ENCODE peak calls at places on chromosome 16, in four cellular contexts. One of them, this sample, is unnamed.

GRCh38 chr16:30896890-30897730 is 696 bp downstream of the CTF1 start:
- DNase-seq in HepG2: peak; percentile 87
- DNase-seq in upper lobe of left lung: peak; percentile 94
- DNase-seq in stomach: peak; percentile 92
- DNase-seq in this sample: peak; percentile 97

GRCh38 chr16:21081329-21081728 is 69.3 kb downstream of the DNAH3 start:
- DNase-seq in HepG2: no peak
- DNase-seq in upper lobe of left lung: no peak
- DNase-seq in stomach: no peak
- DNase-seq in this sample: no peak

GRCh38 chr16:74372953-74373846 is 2.9 kb upstream of the NPIPB15 start:
- DNase-seq in HepG2: no peak
- DNase-seq in upper lobe of left lung: no peak
- DNase-seq in stomach: no peak
- DNase-seq in this sample: no peak

GRCh38 chr16:83692224-83692623 is 115.6 kb upstream of the HSBP1 start:
- DNase-seq in stomach: no peak
- DNase-seq in HepG2: no peak
- DNase-seq in upper lobe of left lung: no peak
- DNase-seq in this sample: no peak

GRCh38 chr16:66698046-66698445 is 1.5 kb upstream of the CMTM4 start:
- DNase-seq in upper lobe of left lung: no peak
- DNase-seq in stomach: no peak
- DNase-seq in HepG2: no peak
- DNase-seq in this sample: peak; percentile 46

GRCh38 chr16:46772463-46772862 is 24.3 kb upstream of the MYLK3 start:
- DNase-seq in HepG2: no peak
- DNase-seq in upper lobe of left lung: no peak
- DNase-seq in stomach: no peak
- DNase-seq in this sample: no peak

GRCh38 chr16:30956601-30957455 is 726 bp upstream of the SETD1A start:
- DNase-seq in stomach: peak; percentile 81
- DNase-seq in upper lobe of left lung: peak; percentile 81
- DNase-seq in HepG2: peak; percentile 92
- DNase-seq in this sample: peak; percentile 93

GRCh38 chr16:9534759-9535158 is 443.3 kb downstream of the HAPSTR1 start:
- DNase-seq in stomach: no peak
- DNase-seq in upper lobe of left lung: no peak
- DNase-seq in HepG2: no peak
- DNase-seq in this sample: no peak

GRCh38 chr16:57527610-57528360 is 8.6 kb downstream of the CCDC102A start:
- DNase-seq in upper lobe of left lung: no peak
- DNase-seq in stomach: no peak
- DNase-seq in HepG2: no peak
- DNase-seq in this sample: no peak

GRCh38 chr16:7646831-7647230 is 314.2 kb downstream of the RBFOX1 start:
- DNase-seq in HepG2: no peak
- DNase-seq in upper lobe of left lung: no peak
- DNase-seq in stomach: no peak
- DNase-seq in this sample: no peak

DNA sequence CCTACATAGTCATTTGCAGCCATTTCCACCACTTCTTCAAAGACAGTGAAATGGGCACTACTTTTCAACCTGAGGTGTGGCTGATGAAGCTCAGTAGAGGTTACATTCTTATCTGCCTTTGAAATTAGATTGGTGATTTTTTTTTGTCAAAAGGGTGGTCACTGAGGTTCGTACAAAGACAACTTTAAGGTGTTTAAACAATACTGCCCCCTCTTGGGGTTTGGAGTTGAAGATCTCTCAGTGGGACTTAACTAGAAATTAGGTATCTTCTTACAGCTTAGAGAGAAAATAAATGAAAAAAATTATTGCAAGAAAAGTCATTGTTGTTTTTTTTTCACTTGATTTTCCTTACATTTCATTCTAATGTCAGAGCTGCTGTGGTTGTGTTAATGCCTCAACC is 713.2 kb downstream of the CDH11 start:
- DNase-seq in HepG2: no peak
- DNase-seq in stomach: no peak
- DNase-seq in upper lobe of left lung: no peak
- DNase-seq in this sample: no peak
- TF ChIP-seq CTCF in HepG2: no peak
- TF ChIP-seq CTCF in stomach: no peak
- TF ChIP-seq CTCF in upper lobe of left lung: no peak
- TF ChIP-seq CTCF in this sample: no peak

GRCh38 chr16:65195998-65196397 is 74.1 kb upstream of the CDH11 start:
- DNase-seq in HepG2: no peak
- DNase-seq in upper lobe of left lung: no peak
- DNase-seq in stomach: no peak
- DNase-seq in this sample: no peak
- TF ChIP-seq EP300 in HepG2: no peak
- TF ChIP-seq EP300 in upper lobe of left lung: no peak
- TF ChIP-seq EP300 in stomach: no peak
- TF ChIP-seq EP300 in this sample: no peak

GRCh38 chr16:797120-797420 is 3.5 kb downstream of the GNG13 start:
- DNase-seq in stomach: no peak
- DNase-seq in upper lobe of left lung: no peak
- DNase-seq in HepG2: no peak
- DNase-seq in this sample: no peak

GRCh38 chr16:797686-798085 is 2.8 kb downstream of the GNG13 start:
- DNase-seq in HepG2: no peak
- DNase-seq in stomach: no peak
- DNase-seq in upper lobe of left lung: no peak
- DNase-seq in this sample: no peak

GRCh38 chr16:795580-796229 is 4.8 kb downstream of the GNG13 start:
- DNase-seq in upper lobe of left lung: no peak
- DNase-seq in stomach: peak; percentile 57
- DNase-seq in HepG2: no peak
- DNase-seq in this sample: no peak

GRCh38 chr16:794853-795466 is 5.6 kb downstream of the GNG13 start:
- DNase-seq in stomach: no peak
- DNase-seq in upper lobe of left lung: no peak
- DNase-seq in HepG2: no peak
- DNase-seq in this sample: no peak

GRCh38 chr16:796296-797119 is 4.0 kb downstream of the GNG13 start:
- DNase-seq in stomach: no peak
- DNase-seq in HepG2: no peak
- DNase-seq in upper lobe of left lung: no peak
- DNase-seq in this sample: no peak
- H3K27ac ChIP-seq in stomach: no peak overlapping the region
- H3K27ac ChIP-seq in HepG2: no peak overlapping the region
- H3K27ac ChIP-seq in upper lobe of left lung: no peak overlapping the region
- H3K27ac ChIP-seq in this sample: no peak overlapping the region

DNA sequence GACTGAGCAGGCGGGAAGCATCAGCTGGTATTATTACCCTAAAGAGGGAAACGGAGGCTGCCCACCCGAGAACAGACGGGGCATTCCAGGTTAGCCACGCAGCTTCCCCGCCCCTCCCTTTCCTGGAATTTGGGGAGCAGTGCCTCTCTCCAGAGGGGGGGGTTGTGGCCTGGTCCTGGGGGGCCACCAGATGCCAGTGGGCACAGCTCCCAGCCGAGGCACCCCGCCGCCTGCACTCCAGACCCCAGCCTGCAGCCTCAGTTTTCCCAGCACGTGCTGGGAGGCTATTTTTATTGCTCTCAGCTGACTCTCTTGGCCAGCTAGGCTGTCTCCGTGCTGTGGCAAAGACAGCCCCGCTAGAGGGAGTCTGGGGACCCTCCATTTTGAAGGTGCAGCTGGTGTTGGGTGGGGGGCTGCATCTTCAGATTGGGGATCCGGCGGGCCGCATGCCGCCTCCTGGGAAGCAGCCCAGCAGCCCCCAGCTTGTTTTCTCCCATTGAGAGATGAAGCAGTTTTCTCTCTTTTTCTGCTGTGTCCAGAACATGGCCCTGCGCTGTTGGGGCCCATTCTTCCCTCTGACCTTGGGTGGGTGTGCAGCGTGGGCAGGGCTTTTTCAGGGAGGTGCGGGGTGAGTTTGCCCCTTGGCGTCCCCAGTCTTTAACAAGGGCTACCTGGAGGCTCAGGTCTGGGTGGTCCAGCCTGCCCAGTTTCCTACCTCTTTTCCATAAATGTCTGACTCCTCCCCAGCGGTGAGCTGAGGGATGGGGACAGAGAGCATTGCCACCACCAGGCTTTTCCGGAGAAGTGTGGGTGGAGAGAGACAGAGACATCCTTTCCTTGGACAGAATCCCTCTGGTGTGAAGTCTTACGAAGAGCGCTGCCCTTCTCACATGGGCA is 62.5 kb upstream of the GSE1 start:
- DNase-seq in upper lobe of left lung: no peak
- DNase-seq in HepG2: no peak
- DNase-seq in stomach: no peak
- DNase-seq in this sample: no peak
- TF ChIP-seq CTCF in upper lobe of left lung: no peak
- TF ChIP-seq CTCF in HepG2: peak; percentile 37
- TF ChIP-seq CTCF in stomach: no peak
- TF ChIP-seq CTCF in this sample: peak; percentile 36

GRCh38 chr16:64421515-64421914 is 700.3 kb downstream of the CDH11 start:
- DNase-seq in stomach: no peak
- DNase-seq in HepG2: no peak
- DNase-seq in upper lobe of left lung: no peak
- DNase-seq in this sample: no peak

GRCh38 chr16:64417711-64418227 is 704.1 kb downstream of the CDH11 start:
- DNase-seq in HepG2: no peak
- DNase-seq in upper lobe of left lung: no peak
- DNase-seq in stomach: no peak
- DNase-seq in this sample: no peak

GRCh38 chr16:64419832-64420231 is 702.0 kb downstream of the CDH11 start:
- DNase-seq in HepG2: no peak
- DNase-seq in upper lobe of left lung: no peak
- DNase-seq in stomach: no peak
- DNase-seq in this sample: no peak

GRCh38 chr16:64412578-64413280 is 709.1 kb downstream of the CDH11 start:
- DNase-seq in upper lobe of left lung: no peak
- DNase-seq in stomach: no peak
- DNase-seq in HepG2: no peak
- DNase-seq in this sample: no peak

DNA sequence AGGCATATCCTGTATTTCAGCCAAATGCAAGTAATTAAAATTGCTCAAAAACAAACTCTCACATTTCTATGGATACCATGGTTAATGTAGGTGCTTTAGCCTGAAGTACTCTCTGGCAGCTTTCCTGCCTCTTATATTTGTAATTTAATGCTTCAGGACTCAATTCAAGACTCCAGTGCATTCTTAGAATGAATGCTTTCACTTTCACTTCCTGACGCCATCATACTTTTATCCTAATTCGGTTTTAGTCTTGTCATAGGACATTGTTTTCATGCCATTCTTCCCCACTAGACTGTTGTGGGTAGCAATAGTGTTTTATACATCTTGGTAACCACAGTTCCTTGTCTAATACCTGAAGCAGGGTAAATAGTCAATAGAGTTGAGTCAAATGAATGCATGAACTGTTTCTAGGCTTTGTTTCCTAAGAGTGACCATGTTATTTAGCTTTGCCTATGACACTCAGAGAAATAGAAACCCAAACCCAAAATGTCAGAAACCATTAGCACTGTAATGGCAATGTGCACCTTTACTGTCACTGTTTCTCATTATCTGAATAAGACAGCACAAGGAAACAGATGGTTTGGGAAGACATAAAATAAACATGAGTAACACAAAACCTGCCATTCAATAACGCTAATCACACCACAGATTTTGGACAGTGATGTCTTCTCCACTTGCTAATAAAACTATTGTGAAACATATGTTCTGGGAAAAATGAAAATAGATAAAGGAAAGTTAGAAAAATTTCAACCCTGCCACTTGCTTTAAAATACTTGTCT is 705.4 kb downstream of the CDH11 start:
- DNase-seq in upper lobe of left lung: no peak
- DNase-seq in HepG2: no peak
- DNase-seq in stomach: no peak
- DNase-seq in this sample: no peak
- TF ChIP-seq EP300 in upper lobe of left lung: no peak
- TF ChIP-seq EP300 in HepG2: no peak
- TF ChIP-seq EP300 in stomach: no peak
- TF ChIP-seq EP300 in this sample: no peak

This sample was measured in sigmoid colon.